ENCODE peak calls at places on chromosomes 4 and X, in ten cellular contexts. M is activated T-helper 1 cell treated with anti-CD3 and anti-CD28 coated beads, Interleukin-2, amount 50 U/mL, for 16 hours; J is kidney tubule cell; C is stimulated activated CD4-positive, alpha-beta T cell treated with anti-CD3 and anti-CD28 coated beads, Interleukin-15, amount 100 ng/mL, for 1 hour; A is endothelial cell of umbilical vein; U is ascending aorta; E is ELR; G is adipocyte; R is NCI-H2107; D is brain microvascular endothelial cell. H is an unnamed sample.
A peak's percentile ranks its signal among the peaks of the same experiment; 100 is the strongest.

GRCh38 chrX:129779747-129780146 is at the start of gene SASH3:
- DNase-seq in G (no peak), E (no peak), U (peak; percentile 38), R (no peak), C (peak; percentile 39), J (no peak), D (no peak), A (no peak), M (peak; percentile 33), H (no peak)

GRCh38 chrX:134658421-134658896 is at the start of gene PLAC1:
- DNase-seq in C (no peak), R (no peak), E (no peak), G (no peak), M (no peak), U (no peak), D (no peak), J (no peak), A (no peak), H (no peak)

GRCh38 chr4:119738901-119739300 is 110.3 kb upstream of the PDE5A start:
- DNase-seq in J (no peak), G (no peak), D (no peak), C (no peak), R (no peak), M (no peak), U (no peak), A (no peak), E (no peak), H (no peak)

GRCh38 chr4:105714071-105714521 is 5.5 kb downstream of the GSTCD start:
- DNase-seq in R (no peak), C (no peak), G (no peak), A (no peak), D (peak; percentile 1), J (peak; percentile 34), U (no peak), M (no peak), E (peak; percentile 48), H (no peak)

GRCh38 chr4:4575284-4576211 is 33.7 kb upstream of the STX18 start:
- DNase-seq in U (no peak), E (peak; percentile 67), D (peak; percentile 6), A (peak; percentile 64), M (peak; percentile 52), G (peak; percentile 81), C (peak; percentile 27), R (peak; percentile 3), J (peak; percentile 60), H (peak; percentile 67)

GRCh38 chrX:2147928-2148327 is 352.8 kb downstream of the DHRSX start:
- DNase-seq in R (no peak), U (no peak), D (no peak), E (no peak), M (no peak), A (no peak), J (no peak), C (no peak), G (peak; percentile 21), H (no peak)

GRCh38 chr4:84499065-84499982 is at the start of gene NKX6-1:
- DNase-seq in M (no peak), R (peak; percentile 67), G (peak; percentile 94), C (no peak), D (peak; percentile 86), E (peak; percentile 61), U (peak; percentile 58), J (peak; percentile 69), A (peak; percentile 53), H (peak; percentile 86)

GRCh38 chrX:44223150-44223549 is 120.3 kb downstream of the EFHC2 start:
- DNase-seq in J (peak; percentile 47), U (no peak), A (peak; percentile 1), C (no peak), E (peak; percentile 42), D (peak; percentile 54), G (peak; percentile 15), R (no peak), M (no peak), H (no peak)

GRCh38 chrX:138287200-138287865 is 424.2 kb downstream of the FGF13 start:
- DNase-seq in C (no peak), E (no peak), U (no peak), G (no peak), D (no peak), R (no peak), J (peak; percentile 38), A (no peak), M (no peak), H (no peak)

GRCh38 chr4:98517444-98518021 is 140.9 kb downstream of the TSPAN5 start:
- DNase-seq in C (no peak), A (no peak), G (peak; percentile 48), E (no peak), U (no peak), R (no peak), D (peak; percentile 32), J (no peak), M (no peak), H (no peak)

GRCh38 chrX:26574208-26574607 is 358.2 kb downstream of the MAGEB5 start:
- DNase-seq in G (no peak), E (no peak), J (no peak), U (no peak), M (no peak), A (peak; percentile 48), R (no peak), D (no peak), C (no peak), H (no peak)

GRCh38 chrX:20263474-20263873 is 3.2 kb downstream of the RPS6KA3 start:
- DNase-seq in G (peak; percentile 25), C (no peak), D (peak; percentile 55), R (no peak), E (peak; percentile 60), U (no peak), J (peak; percentile 14), M (no peak), A (peak; percentile 25), H (no peak)

GRCh38 chr4:168639914-168640313 is 143.1 kb downstream of the PALLD start:
- DNase-seq in R (no peak), C (no peak), J (no peak), M (no peak), A (no peak), D (no peak), U (no peak), G (no peak), E (no peak), H (no peak)

GRCh38 chr4:106369456-106370060 is 980 bp upstream of the GIMD1 start:
- DNase-seq in J (peak; percentile 78), A (peak; percentile 85), U (no peak), G (peak; percentile 90), M (no peak), C (no peak), R (no peak), D (peak; percentile 75), E (peak; percentile 82), H (peak; percentile 9)

GRCh38 chr4:66750273-66750672 is 795.0 kb downstream of the CENPC start:
- DNase-seq in E (peak; percentile 36), U (no peak), M (no peak), J (no peak), C (no peak), D (peak; percentile 1), R (no peak), G (peak; percentile 24), A (no peak), H (peak; percentile 11)

GRCh38 chr4:139092271-139092670 is 76.7 kb downstream of the NOCT start:
- DNase-seq in A (no peak), G (no peak), C (no peak), R (no peak), U (no peak), J (no peak), D (no peak), M (no peak), E (no peak), H (no peak)

GRCh38 chr4:1559896-1560650 is 124.0 kb downstream of the FAM53A start:
- DNase-seq in A (no peak), D (peak; percentile 87), J (no peak), R (no peak), E (no peak), C (no peak), G (no peak), M (no peak), U (no peak), H (no peak)

GRCh38 chr4:56704074-56704473 is 23.0 kb upstream of the HOPX start:
- DNase-seq in R (no peak), J (no peak), M (no peak), E (peak; percentile 12), C (no peak), D (no peak), G (no peak), A (no peak), U (no peak), H (no peak)

GRCh38 chr4:71878388-71878787 is 94.5 kb upstream of the GC start:
- DNase-seq in R (no peak), G (no peak), D (no peak), M (no peak), C (no peak), J (no peak), E (no peak), U (no peak), A (no peak), H (no peak)

H was measured in HuH-7.